ENCODE peak calls at places on chromosomes 6 and 20, in seven cellular contexts. L is breast epithelium, M is suprapubic skin, J is PC-3, T is brain microvascular endothelial cell, Q is osteoblast, A is fibroblast of lung. F is an unnamed sample.
A peak's percentile ranks its signal among the peaks of the same experiment; 100 is the strongest.

GRCh38 chr6:157182503-157183254 is 140.6 kb downstream of the TMEM242 start:
- DNase-seq in T (no peak), Q (no peak), M (no peak), J (no peak), L (no peak), A (no peak), F (no peak)

GRCh38 chr20:44851545-44851944 is 34.0 kb upstream of the YWHAB start:
- DNase-seq in A (no peak), Q (no peak), L (no peak), J (no peak), T (no peak), M (no peak), F (no peak)

GRCh38 chr6:13455604-13456003 is 31.8 kb downstream of the GFOD1 start:
- DNase-seq in T (no peak), J (no peak), L (no peak), A (no peak), Q (no peak), M (no peak), F (no peak)

GRCh38 chr6:119426619-119427018 is 77.1 kb upstream of the MAN1A1 start:
- DNase-seq in M (no peak), A (peak; percentile 52), J (peak; percentile 5), L (no peak), Q (no peak), T (no peak), F (no peak)

GRCh38 chr6:142542704-142543233 is 241.0 kb downstream of the ADGRG6 start:
- DNase-seq in J (peak; percentile 81), A (peak; percentile 85), Q (no peak), T (peak; percentile 70), L (peak; percentile 57), M (peak; percentile 82), F (peak; percentile 70)

GRCh38 chr6:42460892-42461291 is 9.2 kb upstream of the TRERF1 start:
- DNase-seq in A (peak; percentile 54), T (no peak), Q (peak; percentile 91), M (no peak), J (no peak), L (no peak), F (no peak)

GRCh38 chr6:119727504-119728219 is 378.1 kb upstream of the MAN1A1 start:
- DNase-seq in J (peak; percentile 50), T (no peak), M (no peak), Q (no peak), L (no peak), A (no peak), F (peak; percentile 17)

GRCh38 chr6:26199057-26199772 is 112.0 kb downstream of the HFE start:
- DNase-seq in T (peak; percentile 82), Q (peak; percentile 88), A (peak; percentile 95), L (peak; percentile 68), M (no peak), J (peak; percentile 96), F (peak; percentile 96)

GRCh38 chr6:29666826-29667130 is 9.9 kb downstream of the MOG start:
- DNase-seq in L (no peak), J (no peak), T (no peak), M (no peak), A (no peak), Q (no peak), F (no peak)

GRCh38 chr20:19699132-19699971 is 58.7 kb upstream of the RIN2 start:
- DNase-seq in Q (peak; percentile 83), T (peak; percentile 86), A (peak; percentile 88), J (peak; percentile 81), L (no peak), M (no peak), F (peak; percentile 74)

GRCh38 chr6:33008944-33009861 is at the start of gene HLA-DOA:
- DNase-seq in L (no peak), T (peak; percentile 24), J (no peak), A (peak; percentile 11), Q (peak; percentile 79), M (no peak), F (no peak)

GRCh38 chr6:90537723-90538407 is 49.0 kb downstream of the MAP3K7 start:
- DNase-seq in A (peak; percentile 67), L (no peak), J (no peak), T (peak; percentile 27), M (no peak), Q (no peak), F (peak; percentile 9)

GRCh38 chr6:135506270-135506997 is 8.9 kb upstream of the AHI1 start:
- DNase-seq in M (no peak), L (no peak), Q (no peak), T (peak; percentile 38), A (peak; percentile 51), J (peak; percentile 69), F (peak; percentile 59)

GRCh38 chr20:54062812-54063280 is 7.5 kb downstream of the BCAS1 start:
- DNase-seq in J (peak; percentile 79), A (peak; percentile 45), M (no peak), Q (no peak), T (peak; percentile 8), L (no peak), F (peak; percentile 59)

GRCh38 chr6:45445749-45446454 is 68.2 kb upstream of the SUPT3H start:
- DNase-seq in A (peak; percentile 98), Q (peak; percentile 90), L (peak; percentile 74), T (peak; percentile 98), M (no peak), J (peak; percentile 99), F (peak; percentile 99)

GRCh38 chr20:12358655-12359009 is 440.9 kb downstream of the BTBD3 start:
- DNase-seq in T (no peak), L (no peak), A (no peak), Q (no peak), J (peak; percentile 31), M (no peak), F (no peak)

GRCh38 chr20:17281478-17281877 is 54.6 kb downstream of the PCSK2 start:
- DNase-seq in M (no peak), L (no peak), Q (peak; percentile 0), J (peak; percentile 62), A (peak; percentile 1), T (no peak), F (peak; percentile 9)

GRCh38 chr6:119430820-119431219 is 81.3 kb upstream of the MAN1A1 start:
- DNase-seq in J (no peak), M (no peak), A (no peak), Q (no peak), L (no peak), T (no peak), F (peak; percentile 10)

GRCh38 chr20:31811796-31812728 is 7.1 kb upstream of the MYLK2 start:
- DNase-seq in Q (peak; percentile 89), J (no peak), M (peak; percentile 67), L (no peak), T (peak; percentile 87), A (peak; percentile 89), F (no peak)

GRCh38 chr6:25053875-25054371 is 118.2 kb upstream of the RIPOR2 start:
- DNase-seq in M (no peak), T (no peak), J (peak; percentile 33), L (no peak), Q (no peak), A (peak; percentile 90), F (no peak)

GRCh38 chr20:57826731-57827287 is 117.0 kb upstream of the PMEPA1 start:
- DNase-seq in J (no peak), Q (no peak), L (no peak), A (no peak), T (no peak), M (no peak), F (no peak)

GRCh38 chr20:21640556-21640955 is 64.9 kb upstream of the PAX1 start:
- DNase-seq in M (no peak), L (no peak), A (no peak), J (peak; percentile 49), T (no peak), Q (no peak), F (peak; percentile 19)

DNA sequence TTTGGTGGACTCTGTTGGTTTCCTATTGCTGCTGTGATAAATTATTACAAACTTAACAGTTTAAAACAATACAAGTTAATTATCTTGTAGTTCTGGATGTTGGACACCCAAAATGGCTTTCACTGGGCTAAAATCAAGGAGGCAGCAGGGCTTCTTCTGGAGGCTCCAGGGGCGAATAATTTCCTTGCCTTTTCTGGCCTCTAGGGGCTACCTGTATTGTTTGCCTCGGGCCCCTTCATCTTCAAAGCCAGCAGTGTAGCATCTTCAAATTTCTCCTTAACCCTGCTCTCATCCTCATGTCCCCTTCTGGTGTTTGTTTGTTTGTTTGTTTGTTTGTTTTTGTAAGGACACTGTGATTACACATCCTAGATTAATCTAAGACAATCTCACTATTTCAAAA is 60.5 kb upstream of the ANKEF1 start:
- DNase-seq in M (no peak), L (no peak), T (no peak), J (peak; percentile 38), Q (no peak), A (no peak), F (no peak)
- TF ChIP-seq CTCF in M (no peak), L (no peak), T (peak; percentile 42), J (peak; percentile 50), Q (peak; percentile 12), A (no peak), F (no peak)

GRCh38 chr6:73929421-73929820 is 233.4 kb downstream of the CD109 start:
- DNase-seq in M (no peak), L (no peak), Q (no peak), J (peak; percentile 89), T (no peak), A (no peak), F (peak; percentile 93)
- H3K36me3 ChIP-seq in M (no peaks in the 10 kb centered on the region), L (peaks cover 3% of the 10 kb centered on the region), Q (no peaks in the 10 kb centered on the region), J (no peaks in the 10 kb centered on the region), T (no peaks in the 10 kb centered on the region), A (no peaks in the 10 kb centered on the region), F (no peaks in the 10 kb centered on the region)

GRCh38 chr6:113317870-113318269 is 539.3 kb upstream of the MARCKS start:
- DNase-seq in J (no peak), T (no peak), Q (no peak), L (no peak), M (no peak), A (peak; percentile 6), F (no peak)
- H3K4me3 ChIP-seq in J (no peak overlapping the region), T (no peak overlapping the region), Q (no peak overlapping the region), L (no peak overlapping the region), M (no peak overlapping the region), A (no peak overlapping the region), F (no peak overlapping the region)

GRCh38 chr6:3549314-3549940 is 92.6 kb upstream of the SLC22A23 start:
- DNase-seq in T (no peak), J (peak; percentile 50), M (no peak), L (no peak), Q (no peak), A (no peak), F (peak; percentile 93)
- TF ChIP-seq CTCF in T (no peak), J (no peak), M (no peak), L (no peak), Q (no peak), A (no peak), F (no peak)